ENCODE peak calls at places on chromosomes 12 and 14, in six cellular contexts. One of them, this sample, is unnamed.

GRCh38 chr14:38125484-38125912 is 82.2 kb upstream of the SSTR1 start:
- DNase-seq in CD4-positive, alpha-beta memory T cell: no peak
- DNase-seq in neural progenitor cell: no peak
- DNase-seq in psoas muscle: no peak
- DNase-seq in aorta: no peak
- DNase-seq in A549: no peak
- DNase-seq in this sample: no peak

GRCh38 chr14:54935958-54936357 is 33.3 kb upstream of the GCH1 start:
- DNase-seq in psoas muscle: no peak
- DNase-seq in CD4-positive, alpha-beta memory T cell: no peak
- DNase-seq in aorta: no peak
- DNase-seq in neural progenitor cell: no peak
- DNase-seq in A549: no peak
- DNase-seq in this sample: no peak

GRCh38 chr14:101849640-101850039 is 88.1 kb downstream of the PPP2R5C start:
- DNase-seq in CD4-positive, alpha-beta memory T cell: no peak
- DNase-seq in neural progenitor cell: no peak
- DNase-seq in A549: no peak
- DNase-seq in aorta: no peak
- DNase-seq in psoas muscle: no peak
- DNase-seq in this sample: no peak

GRCh38 chr12:89709994-89710872 is 1.6 kb upstream of the ATP2B1 start:
- DNase-seq in A549: peak; percentile 31
- DNase-seq in neural progenitor cell: peak; percentile 77
- DNase-seq in psoas muscle: peak; percentile 70
- DNase-seq in aorta: peak; percentile 84
- DNase-seq in CD4-positive, alpha-beta memory T cell: peak; percentile 47
- DNase-seq in this sample: peak; percentile 88

GRCh38 chr14:95048771-95049312 is 108.5 kb downstream of the DICER1 start:
- DNase-seq in CD4-positive, alpha-beta memory T cell: no peak
- DNase-seq in aorta: no peak
- DNase-seq in A549: no peak
- DNase-seq in psoas muscle: no peak
- DNase-seq in neural progenitor cell: no peak
- DNase-seq in this sample: peak; percentile 42

GRCh38 chr12:46160081-46160980 is 108.5 kb downstream of the SLC38A1 start:
- DNase-seq in aorta: peak; percentile 56
- DNase-seq in CD4-positive, alpha-beta memory T cell: no peak
- DNase-seq in psoas muscle: peak; percentile 18
- DNase-seq in neural progenitor cell: no peak
- DNase-seq in A549: no peak
- DNase-seq in this sample: no peak

GRCh38 chr12:53058674-53059433 is 9.0 kb downstream of the TNS2 start:
- DNase-seq in psoas muscle: peak; percentile 31
- DNase-seq in neural progenitor cell: no peak
- DNase-seq in A549: no peak
- DNase-seq in aorta: no peak
- DNase-seq in CD4-positive, alpha-beta memory T cell: no peak
- DNase-seq in this sample: peak; percentile 55

GRCh38 chr12:67514502-67514901 is 134.0 kb upstream of the DYRK2 start:
- DNase-seq in A549: no peak
- DNase-seq in aorta: no peak
- DNase-seq in neural progenitor cell: no peak
- DNase-seq in CD4-positive, alpha-beta memory T cell: no peak
- DNase-seq in psoas muscle: no peak
- DNase-seq in this sample: no peak

GRCh38 chr12:53974084-53975018 is at the start of gene HOTAIR:
- DNase-seq in A549: peak; percentile 63
- DNase-seq in psoas muscle: no peak
- DNase-seq in CD4-positive, alpha-beta memory T cell: no peak
- DNase-seq in aorta: no peak
- DNase-seq in neural progenitor cell: no peak
- DNase-seq in this sample: peak; percentile 70

GRCh38 chr14:69081271-69081670 is 71.6 kb downstream of the DCAF5 start:
- DNase-seq in A549: no peak
- DNase-seq in CD4-positive, alpha-beta memory T cell: no peak
- DNase-seq in psoas muscle: no peak
- DNase-seq in aorta: no peak
- DNase-seq in neural progenitor cell: no peak
- DNase-seq in this sample: no peak
- H3K9me3 ChIP-seq in A549: no peaks in the 10 kb centered on the region
- H3K9me3 ChIP-seq in CD4-positive, alpha-beta memory T cell: no peaks in the 10 kb centered on the region
- H3K9me3 ChIP-seq in psoas muscle: no peaks in the 10 kb centered on the region
- H3K9me3 ChIP-seq in aorta: no peaks in the 10 kb centered on the region
- H3K9me3 ChIP-seq in neural progenitor cell: no peaks in the 10 kb centered on the region
- H3K9me3 ChIP-seq in this sample: no peaks in the 10 kb centered on the region

GRCh38 chr12:58776144-58776543 is 144.2 kb downstream of the LRIG3 start:
- DNase-seq in A549: no peak
- DNase-seq in neural progenitor cell: no peak
- DNase-seq in psoas muscle: no peak
- DNase-seq in CD4-positive, alpha-beta memory T cell: no peak
- DNase-seq in aorta: no peak
- DNase-seq in this sample: no peak

GRCh38 chr12:58774008-58774407 is 146.3 kb downstream of the LRIG3 start:
- DNase-seq in psoas muscle: no peak
- DNase-seq in neural progenitor cell: no peak
- DNase-seq in aorta: no peak
- DNase-seq in A549: no peak
- DNase-seq in CD4-positive, alpha-beta memory T cell: no peak
- DNase-seq in this sample: no peak

GRCh38 chr12:58777815-58778214 is 142.5 kb downstream of the LRIG3 start:
- DNase-seq in A549: no peak
- DNase-seq in psoas muscle: no peak
- DNase-seq in aorta: no peak
- DNase-seq in CD4-positive, alpha-beta memory T cell: no peak
- DNase-seq in neural progenitor cell: no peak
- DNase-seq in this sample: no peak

GRCh38 chr12:58775396-58775795 is 144.9 kb downstream of the LRIG3 start:
- DNase-seq in aorta: no peak
- DNase-seq in A549: no peak
- DNase-seq in neural progenitor cell: no peak
- DNase-seq in psoas muscle: no peak
- DNase-seq in CD4-positive, alpha-beta memory T cell: no peak
- DNase-seq in this sample: no peak

DNA sequence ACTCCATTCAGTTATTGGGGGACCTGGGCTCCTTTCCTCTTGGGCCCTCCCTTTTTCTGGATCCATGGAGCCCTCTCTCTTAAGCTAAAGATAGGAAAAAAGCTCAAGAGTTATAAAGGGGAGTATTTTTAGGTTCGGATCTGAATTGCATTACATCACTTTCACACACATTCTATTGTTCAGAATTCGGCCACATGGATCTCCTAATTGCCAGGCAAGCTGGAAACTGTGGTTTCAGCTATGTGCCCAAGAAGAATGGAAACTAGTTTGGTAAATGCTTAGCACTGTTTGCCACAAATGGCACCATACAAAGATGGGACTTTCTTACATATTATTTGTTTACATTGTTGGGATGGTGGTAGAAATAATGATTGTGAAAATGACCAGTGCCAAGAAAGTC is 145.6 kb downstream of the LRIG3 start:
- DNase-seq in A549: no peak
- DNase-seq in psoas muscle: no peak
- DNase-seq in CD4-positive, alpha-beta memory T cell: no peak
- DNase-seq in aorta: no peak
- DNase-seq in neural progenitor cell: no peak
- DNase-seq in this sample: no peak
- H3K27ac ChIP-seq in A549: no peak overlapping the region
- H3K27ac ChIP-seq in psoas muscle: no peak overlapping the region
- H3K27ac ChIP-seq in CD4-positive, alpha-beta memory T cell: no peak overlapping the region
- H3K27ac ChIP-seq in aorta: no peak overlapping the region
- H3K27ac ChIP-seq in neural progenitor cell: no peak overlapping the region
- H3K27ac ChIP-seq in this sample: no peak overlapping the region

GRCh38 chr14:104974146-104974541 is 4.0 kb downstream of the AHNAK2 start:
- DNase-seq in CD4-positive, alpha-beta memory T cell: no peak
- DNase-seq in aorta: no peak
- DNase-seq in neural progenitor cell: no peak
- DNase-seq in psoas muscle: no peak
- DNase-seq in A549: no peak
- DNase-seq in this sample: peak; percentile 47
- H3K4me1 ChIP-seq in CD4-positive, alpha-beta memory T cell: peaks cover 17% of the 10 kb centered on the region
- H3K4me1 ChIP-seq in aorta: no peaks in the 10 kb centered on the region
- H3K4me1 ChIP-seq in neural progenitor cell: peaks cover 20% of the 10 kb centered on the region
- H3K4me1 ChIP-seq in psoas muscle: peaks cover 35% of the 10 kb centered on the region
- H3K4me1 ChIP-seq in A549: peaks cover 81% of the 10 kb centered on the region
- H3K4me1 ChIP-seq in this sample: no peaks in the 10 kb centered on the region

DNA sequence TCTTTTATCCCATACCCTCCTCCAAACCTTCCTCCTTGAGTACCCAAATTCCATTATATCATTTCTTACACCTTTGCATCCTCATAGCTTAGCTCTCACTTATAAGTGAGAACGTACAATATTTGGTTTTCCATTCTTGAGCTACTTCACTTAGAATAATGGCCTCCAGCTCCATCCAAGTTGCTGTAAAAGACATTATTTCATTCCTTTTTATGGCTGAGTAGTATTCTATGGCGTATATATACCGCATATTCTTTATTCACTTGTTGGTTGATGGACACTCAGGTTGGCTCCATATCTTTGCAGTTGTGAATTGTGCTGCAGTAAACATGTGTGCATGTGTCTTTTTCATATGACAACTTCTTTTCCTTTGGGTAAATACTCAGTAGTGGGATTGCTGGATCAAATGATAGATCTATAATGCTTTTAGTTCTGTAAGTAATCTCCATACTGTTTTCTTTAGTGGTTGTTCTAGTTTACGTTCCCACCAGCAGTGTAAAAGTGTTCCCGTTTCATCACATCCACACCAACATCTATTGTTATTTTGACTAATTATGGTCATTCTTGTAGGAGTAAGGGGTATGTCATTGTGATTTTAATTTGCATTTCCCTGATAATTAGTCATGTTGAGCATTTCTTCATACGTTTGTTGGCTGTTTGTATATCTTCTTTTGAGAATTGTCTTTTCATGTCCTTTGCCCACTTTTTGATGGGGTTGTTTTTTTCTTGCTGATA is 10.1 kb downstream of the RAB21 start:
- DNase-seq in CD4-positive, alpha-beta memory T cell: no peak
- DNase-seq in aorta: no peak
- DNase-seq in neural progenitor cell: no peak
- DNase-seq in psoas muscle: no peak
- DNase-seq in A549: no peak
- DNase-seq in this sample: no peak
- H3K9me3 ChIP-seq in CD4-positive, alpha-beta memory T cell: peaks cover 8% of the 10 kb centered on the region
- H3K9me3 ChIP-seq in aorta: no peaks in the 10 kb centered on the region
- H3K9me3 ChIP-seq in neural progenitor cell: no peaks in the 10 kb centered on the region
- H3K9me3 ChIP-seq in psoas muscle: peaks cover 23% of the 10 kb centered on the region
- H3K9me3 ChIP-seq in A549: peaks cover 66% of the 10 kb centered on the region
- H3K9me3 ChIP-seq in this sample: peaks cover 13% of the 10 kb centered on the region

GRCh38 chr14:66503532-66503931 is 4.4 kb upstream of the GPHN start:
- DNase-seq in A549: no peak
- DNase-seq in neural progenitor cell: no peak
- DNase-seq in CD4-positive, alpha-beta memory T cell: no peak
- DNase-seq in aorta: no peak
- DNase-seq in psoas muscle: no peak
- DNase-seq in this sample: no peak
- H3K27ac ChIP-seq in A549: no peak overlapping the region
- H3K27ac ChIP-seq in neural progenitor cell: no peak overlapping the region
- H3K27ac ChIP-seq in CD4-positive, alpha-beta memory T cell: no peak overlapping the region
- H3K27ac ChIP-seq in aorta: no peak overlapping the region
- H3K27ac ChIP-seq in psoas muscle: no peak overlapping the region
- H3K27ac ChIP-seq in this sample: no peak overlapping the region

GRCh38 chr12:1367731-1368285 is 226.6 kb downstream of the FBXL14 start:
- DNase-seq in neural progenitor cell: no peak
- DNase-seq in psoas muscle: no peak
- DNase-seq in aorta: no peak
- DNase-seq in CD4-positive, alpha-beta memory T cell: no peak
- DNase-seq in A549: no peak
- DNase-seq in this sample: no peak

GRCh38 chr12:1365703-1366102 is 228.7 kb downstream of the FBXL14 start:
- DNase-seq in psoas muscle: no peak
- DNase-seq in neural progenitor cell: no peak
- DNase-seq in CD4-positive, alpha-beta memory T cell: no peak
- DNase-seq in A549: no peak
- DNase-seq in aorta: no peak
- DNase-seq in this sample: no peak

GRCh38 chr12:1367331-1367730 is 227.1 kb downstream of the FBXL14 start:
- DNase-seq in neural progenitor cell: no peak
- DNase-seq in A549: no peak
- DNase-seq in CD4-positive, alpha-beta memory T cell: no peak
- DNase-seq in aorta: no peak
- DNase-seq in psoas muscle: no peak
- DNase-seq in this sample: no peak

GRCh38 chr12:1369942-1370620 is 224.3 kb downstream of the FBXL14 start:
- DNase-seq in neural progenitor cell: no peak
- DNase-seq in psoas muscle: no peak
- DNase-seq in CD4-positive, alpha-beta memory T cell: no peak
- DNase-seq in aorta: no peak
- DNase-seq in A549: no peak
- DNase-seq in this sample: no peak

GRCh38 chr12:1369460-1369859 is 224.9 kb downstream of the FBXL14 start:
- DNase-seq in aorta: no peak
- DNase-seq in neural progenitor cell: no peak
- DNase-seq in CD4-positive, alpha-beta memory T cell: no peak
- DNase-seq in psoas muscle: no peak
- DNase-seq in A549: no peak
- DNase-seq in this sample: no peak
- H3K4me1 ChIP-seq in aorta: no peaks in the 10 kb centered on the region
- H3K4me1 ChIP-seq in neural progenitor cell: peaks cover 13% of the 10 kb centered on the region
- H3K4me1 ChIP-seq in CD4-positive, alpha-beta memory T cell: no peaks in the 10 kb centered on the region
- H3K4me1 ChIP-seq in psoas muscle: peaks cover 28% of the 10 kb centered on the region
- H3K4me1 ChIP-seq in A549: no peaks in the 10 kb centered on the region
- H3K4me1 ChIP-seq in this sample: no peaks in the 10 kb centered on the region

This sample was measured in endodermal cell.